ENCODE peak calls at places on chromosome 20, in nine cellular contexts. O, B, N, G, L, A, W, Q and U are unnamed samples.

GRCh38 chr20:21361266-21361665 is 36.1 kb downstream of the NKX2-4 start:
- DNase-seq in A (no peak), O (no peak), L (no peak), W (no peak), Q (no peak), G (no peak), B (no peak), N (no peak), U (peak; percentile 76)

GRCh38 chr20:34943808-34944568 is 11.6 kb downstream of the GSS start:
- DNase-seq in A (no peak), B (no peak), W (no peak), O (no peak), N (no peak), L (no peak), G (no peak), Q (no peak), U (no peak)

GRCh38 chr20:20211988-20212518 is 155.9 kb upstream of the INSM1 start:
- DNase-seq in A (no peak), B (peak; percentile 88), N (no peak), Q (no peak), O (no peak), W (no peak), G (no peak), L (no peak), U (no peak)

GRCh38 chr20:22074635-22075034 is 369.2 kb downstream of the PAX1 start:
- DNase-seq in O (no peak), Q (no peak), L (no peak), W (no peak), G (no peak), N (no peak), B (no peak), A (no peak), U (no peak)

GRCh38 chr20:56440346-56441007 is 27.9 kb upstream of the RTF2 start:
- DNase-seq in N (no peak), O (no peak), L (peak; percentile 28), A (no peak), Q (no peak), W (no peak), B (no peak), G (peak; percentile 75), U (no peak)

GRCh38 chr20:43590036-43590391 is 723 bp upstream of the IFT52 start:
- DNase-seq in A (no peak), Q (no peak), B (peak; percentile 58), G (peak; percentile 14), L (no peak), N (no peak), W (peak; percentile 9), O (no peak), U (no peak)

GRCh38 chr20:64165866-64166600 is 1.8 kb downstream of the MYT1 start:
- DNase-seq in G (no peak), B (no peak), Q (no peak), N (peak; percentile 7), W (no peak), O (no peak), L (no peak), A (peak; percentile 53), U (no peak)

GRCh38 chr20:51354769-51355319 is 187.7 kb downstream of the NFATC2 start:
- DNase-seq in O (no peak), W (no peak), Q (no peak), A (no peak), N (no peak), L (no peak), G (no peak), B (no peak), U (peak; percentile 56)

GRCh38 chr20:61934716-61935530 is 130.8 kb downstream of the TAF4 start:
- DNase-seq in O (no peak), G (no peak), N (peak; percentile 11), W (peak; percentile 2), B (no peak), Q (peak; percentile 7), L (no peak), A (peak; percentile 34), U (no peak)

GRCh38 chr20:48716086-48716485 is 111.7 kb downstream of the PREX1 start:
- DNase-seq in O (no peak), Q (no peak), W (no peak), N (no peak), L (no peak), B (no peak), A (no peak), G (peak; percentile 68), U (no peak)

GRCh38 chr20:56815796-56816195 is 186.7 kb downstream of the TFAP2C start:
- DNase-seq in G (no peak), N (no peak), Q (no peak), L (no peak), A (no peak), O (no peak), W (no peak), B (no peak), U (no peak)

GRCh38 chr20:51326241-51326819 is 216.2 kb downstream of the NFATC2 start:
- DNase-seq in B (no peak), N (peak; percentile 52), W (no peak), G (peak; percentile 48), O (no peak), Q (no peak), A (no peak), L (peak; percentile 13), U (peak; percentile 39)

GRCh38 chr20:43691928-43692524 is 25.1 kb downstream of the MYBL2 start:
- DNase-seq in N (no peak), Q (no peak), A (no peak), W (peak; percentile 54), L (peak; percentile 37), G (peak; percentile 76), B (no peak), O (peak; percentile 6), U (peak; percentile 37)

GRCh38 chr20:23515250-23515939 is 24.5 kb downstream of the CST8 start:
- DNase-seq in L (no peak), N (no peak), B (no peak), G (no peak), W (no peak), A (no peak), Q (no peak), O (no peak), U (no peak)

GRCh38 chr20:51220293-51220706 is 197.4 kb upstream of the KCNG1 start:
- DNase-seq in N (peak; percentile 46), L (peak; percentile 24), G (peak; percentile 79), B (no peak), W (no peak), O (no peak), Q (no peak), A (no peak), U (peak; percentile 31)

GRCh38 chr20:3716195-3716834 is 3.9 kb upstream of the SIGLEC1 start:
- DNase-seq in G (peak; percentile 30), Q (peak; percentile 70), L (no peak), N (peak; percentile 54), O (no peak), A (no peak), B (peak; percentile 71), W (no peak), U (peak; percentile 60)

GRCh38 chr20:64145458-64146300 is 18.6 kb upstream of the MYT1 start:
- DNase-seq in Q (peak; percentile 17), L (no peak), G (peak; percentile 30), W (no peak), A (peak; percentile 32), B (no peak), N (peak; percentile 16), O (no peak), U (no peak)

GRCh38 chr20:20864346-20865096 is 152.1 kb upstream of the RALGAPA2 start:
- DNase-seq in O (no peak), B (peak; percentile 98), L (no peak), N (no peak), Q (no peak), G (no peak), A (no peak), W (no peak), U (no peak)

GRCh38 chr20:17612287-17612974 is 42.6 kb downstream of the DSTN start:
- DNase-seq in G (peak; percentile 57), W (no peak), N (no peak), B (no peak), O (no peak), A (no peak), Q (no peak), L (peak; percentile 19), U (no peak)

GRCh38 chr20:9270831-9271230 is 201.9 kb downstream of the PLCB4 start:
- DNase-seq in G (no peak), W (no peak), L (no peak), B (no peak), O (no peak), Q (no peak), A (no peak), N (no peak), U (no peak)

GRCh38 chr20:46243707-46244628 is 64.3 kb downstream of the CDH22 start:
- DNase-seq in L (no peak), W (no peak), O (no peak), Q (no peak), N (no peak), G (no peak), B (no peak), A (no peak), U (no peak)

GRCh38 chr20:42714298-42715141 is 475.2 kb downstream of the PTPRT start:
- DNase-seq in W (no peak), B (peak; percentile 87), Q (no peak), N (no peak), A (no peak), G (no peak), O (no peak), L (no peak), U (no peak)

GRCh38 chr20:58169441-58169840 is 59.0 kb downstream of the ANKRD60 start:
- DNase-seq in L (no peak), B (no peak), Q (no peak), N (no peak), A (no peak), O (no peak), G (no peak), W (no peak), U (no peak)

GRCh38 chr20:33071198-33071597 is 8.2 kb upstream of the BPIFB4 start:
- DNase-seq in A (no peak), W (no peak), G (no peak), L (no peak), N (no peak), B (no peak), Q (no peak), O (no peak), U (no peak)

GRCh38 chr20:41356951-41357350 is 9.7 kb downstream of the EMILIN3 start:
- DNase-seq in G (no peak), W (no peak), A (no peak), Q (no peak), N (no peak), L (no peak), B (no peak), O (no peak), U (no peak)

GRCh38 chr20:47578543-47578942 is 76.9 kb downstream of the NCOA3 start:
- DNase-seq in A (no peak), Q (no peak), N (no peak), G (no peak), W (peak; percentile 50), O (no peak), L (no peak), B (no peak), U (peak; percentile 92)

GRCh38 chr20:35663516-35663812 is 1.2 kb downstream of the CPNE1 start:
- DNase-seq in W (no peak), L (no peak), O (no peak), Q (no peak), B (no peak), G (no peak), A (no peak), N (no peak), U (no peak)

GRCh38 chr20:44104807-44105517 is 82.0 kb downstream of the JPH2 start:
- DNase-seq in W (peak; percentile 30), L (no peak), A (no peak), N (no peak), B (no peak), O (no peak), Q (no peak), G (no peak), U (peak; percentile 68)

GRCh38 chr20:12152996-12153395 is 235.3 kb downstream of the BTBD3 start:
- DNase-seq in L (no peak), A (no peak), W (no peak), O (no peak), Q (no peak), N (no peak), G (no peak), B (no peak), U (no peak)

GRCh38 chr20:63950701-63951397 is 5.4 kb downstream of the UCKL1 start:
- DNase-seq in L (no peak), Q (no peak), N (peak; percentile 78), W (peak; percentile 64), O (no peak), B (no peak), A (no peak), G (no peak), U (no peak)

GRCh38 chr20:35226126-35226774 is at the start of gene MMP24:
- DNase-seq in W (peak; percentile 8), G (no peak), Q (no peak), N (no peak), A (no peak), L (no peak), B (peak; percentile 31), O (no peak), U (no peak)